ENCODE peak calls at places on chromosomes 1 and 21, in nine cellular contexts. One of them, this sample, is unnamed.

GRCh38 chr1:1067284-1068076 is 6.6 kb downstream of the RNF223 start:
- DNase-seq in GM19239: no peak
- DNase-seq in left ventricle myocardium inferior: no peak
- DNase-seq in stimulated activated CD8-positive, alpha-beta memory T cell treated with anti-CD3 and anti-CD28 coated beads, Interleukin-4, amount 100 ng/mL, for 1 hour: no peak
- DNase-seq in CD8-positive, alpha-beta memory T cell: no peak
- DNase-seq in EL: no peak
- DNase-seq in pulmonary artery endothelial cell: no peak
- DNase-seq in choroid plexus epithelial cell: no peak
- DNase-seq in HCT116: no peak
- DNase-seq in this sample: no peak

GRCh38 chr1:47587891-47588582 is 150.2 kb downstream of the FOXD2 start:
- DNase-seq in HCT116: no peak
- DNase-seq in EL: no peak
- DNase-seq in choroid plexus epithelial cell: peak; percentile 30
- DNase-seq in CD8-positive, alpha-beta memory T cell: no peak
- DNase-seq in pulmonary artery endothelial cell: no peak
- DNase-seq in GM19239: no peak
- DNase-seq in left ventricle myocardium inferior: no peak
- DNase-seq in stimulated activated CD8-positive, alpha-beta memory T cell treated with anti-CD3 and anti-CD28 coated beads, Interleukin-4, amount 100 ng/mL, for 1 hour: no peak
- DNase-seq in this sample: no peak

GRCh38 chr1:173195596-173196088 is 11.5 kb downstream of the TNFSF4 start:
- DNase-seq in pulmonary artery endothelial cell: no peak
- DNase-seq in CD8-positive, alpha-beta memory T cell: peak; percentile 61
- DNase-seq in EL: no peak
- DNase-seq in GM19239: no peak
- DNase-seq in choroid plexus epithelial cell: no peak
- DNase-seq in stimulated activated CD8-positive, alpha-beta memory T cell treated with anti-CD3 and anti-CD28 coated beads, Interleukin-4, amount 100 ng/mL, for 1 hour: no peak
- DNase-seq in HCT116: no peak
- DNase-seq in left ventricle myocardium inferior: no peak
- DNase-seq in this sample: no peak

GRCh38 chr1:151864411-151864810 is 10.9 kb upstream of the THEM5 start:
- DNase-seq in stimulated activated CD8-positive, alpha-beta memory T cell treated with anti-CD3 and anti-CD28 coated beads, Interleukin-4, amount 100 ng/mL, for 1 hour: no peak
- DNase-seq in GM19239: no peak
- DNase-seq in left ventricle myocardium inferior: no peak
- DNase-seq in HCT116: no peak
- DNase-seq in EL: no peak
- DNase-seq in pulmonary artery endothelial cell: no peak
- DNase-seq in choroid plexus epithelial cell: no peak
- DNase-seq in CD8-positive, alpha-beta memory T cell: no peak
- DNase-seq in this sample: no peak

GRCh38 chr1:84163123-84164038 is 19.3 kb downstream of the PRKACB start:
- DNase-seq in pulmonary artery endothelial cell: no peak
- DNase-seq in stimulated activated CD8-positive, alpha-beta memory T cell treated with anti-CD3 and anti-CD28 coated beads, Interleukin-4, amount 100 ng/mL, for 1 hour: no peak
- DNase-seq in left ventricle myocardium inferior: no peak
- DNase-seq in CD8-positive, alpha-beta memory T cell: no peak
- DNase-seq in HCT116: no peak
- DNase-seq in choroid plexus epithelial cell: no peak
- DNase-seq in EL: no peak
- DNase-seq in GM19239: no peak
- DNase-seq in this sample: peak; percentile 16

GRCh38 chr1:223244366-223245103 is 101.5 kb upstream of the TLR5 start:
- DNase-seq in GM19239: no peak
- DNase-seq in CD8-positive, alpha-beta memory T cell: no peak
- DNase-seq in HCT116: no peak
- DNase-seq in stimulated activated CD8-positive, alpha-beta memory T cell treated with anti-CD3 and anti-CD28 coated beads, Interleukin-4, amount 100 ng/mL, for 1 hour: no peak
- DNase-seq in EL: peak; percentile 17
- DNase-seq in choroid plexus epithelial cell: peak; percentile 32
- DNase-seq in left ventricle myocardium inferior: no peak
- DNase-seq in pulmonary artery endothelial cell: no peak
- DNase-seq in this sample: peak; percentile 19

GRCh38 chr1:192809286-192810252 is 730 bp downstream of the RGS2 start:
- DNase-seq in EL: peak; percentile 56
- DNase-seq in stimulated activated CD8-positive, alpha-beta memory T cell treated with anti-CD3 and anti-CD28 coated beads, Interleukin-4, amount 100 ng/mL, for 1 hour: peak; percentile 12
- DNase-seq in choroid plexus epithelial cell: peak; percentile 71
- DNase-seq in HCT116: no peak
- DNase-seq in GM19239: no peak
- DNase-seq in pulmonary artery endothelial cell: no peak
- DNase-seq in CD8-positive, alpha-beta memory T cell: peak; percentile 82
- DNase-seq in left ventricle myocardium inferior: peak; percentile 25
- DNase-seq in this sample: peak; percentile 62

GRCh38 chr1:42529724-42530161 is 66.7 kb downstream of the CCDC30 start:
- DNase-seq in left ventricle myocardium inferior: no peak
- DNase-seq in choroid plexus epithelial cell: peak; percentile 40
- DNase-seq in CD8-positive, alpha-beta memory T cell: no peak
- DNase-seq in EL: peak; percentile 81
- DNase-seq in stimulated activated CD8-positive, alpha-beta memory T cell treated with anti-CD3 and anti-CD28 coated beads, Interleukin-4, amount 100 ng/mL, for 1 hour: no peak
- DNase-seq in pulmonary artery endothelial cell: peak; percentile 7
- DNase-seq in HCT116: no peak
- DNase-seq in GM19239: no peak
- DNase-seq in this sample: peak; percentile 82

GRCh38 chr1:2382621-2383361 is 8.6 kb downstream of the MORN1 start:
- DNase-seq in EL: peak; percentile 30
- DNase-seq in left ventricle myocardium inferior: no peak
- DNase-seq in HCT116: peak; percentile 26
- DNase-seq in GM19239: peak; percentile 67
- DNase-seq in stimulated activated CD8-positive, alpha-beta memory T cell treated with anti-CD3 and anti-CD28 coated beads, Interleukin-4, amount 100 ng/mL, for 1 hour: no peak
- DNase-seq in CD8-positive, alpha-beta memory T cell: peak; percentile 50
- DNase-seq in pulmonary artery endothelial cell: no peak
- DNase-seq in choroid plexus epithelial cell: peak; percentile 56
- DNase-seq in this sample: peak; percentile 44

GRCh38 chr1:59733443-59734141 is 81.2 kb upstream of the HOOK1 start:
- DNase-seq in EL: no peak
- DNase-seq in choroid plexus epithelial cell: peak; percentile 67
- DNase-seq in HCT116: no peak
- DNase-seq in pulmonary artery endothelial cell: no peak
- DNase-seq in left ventricle myocardium inferior: no peak
- DNase-seq in GM19239: no peak
- DNase-seq in CD8-positive, alpha-beta memory T cell: no peak
- DNase-seq in stimulated activated CD8-positive, alpha-beta memory T cell treated with anti-CD3 and anti-CD28 coated beads, Interleukin-4, amount 100 ng/mL, for 1 hour: no peak
- DNase-seq in this sample: peak; percentile 20

GRCh38 chr1:44237721-44238457 is 24.6 kb downstream of the DMAP1 start:
- DNase-seq in EL: peak; percentile 84
- DNase-seq in pulmonary artery endothelial cell: no peak
- DNase-seq in HCT116: peak; percentile 50
- DNase-seq in stimulated activated CD8-positive, alpha-beta memory T cell treated with anti-CD3 and anti-CD28 coated beads, Interleukin-4, amount 100 ng/mL, for 1 hour: no peak
- DNase-seq in GM19239: peak; percentile 74
- DNase-seq in choroid plexus epithelial cell: peak; percentile 39
- DNase-seq in CD8-positive, alpha-beta memory T cell: no peak
- DNase-seq in left ventricle myocardium inferior: no peak
- DNase-seq in this sample: peak; percentile 26

GRCh38 chr21:38756746-38757145 is 49.0 kb upstream of the ETS2 start:
- DNase-seq in left ventricle myocardium inferior: no peak
- DNase-seq in CD8-positive, alpha-beta memory T cell: no peak
- DNase-seq in EL: peak; percentile 91
- DNase-seq in choroid plexus epithelial cell: peak; percentile 91
- DNase-seq in GM19239: no peak
- DNase-seq in stimulated activated CD8-positive, alpha-beta memory T cell treated with anti-CD3 and anti-CD28 coated beads, Interleukin-4, amount 100 ng/mL, for 1 hour: no peak
- DNase-seq in HCT116: no peak
- DNase-seq in pulmonary artery endothelial cell: no peak
- DNase-seq in this sample: peak; percentile 79

GRCh38 chr1:24418898-24419628 is 3.5 kb downstream of the NIPAL3 start:
- DNase-seq in pulmonary artery endothelial cell: no peak
- DNase-seq in left ventricle myocardium inferior: no peak
- DNase-seq in HCT116: no peak
- DNase-seq in stimulated activated CD8-positive, alpha-beta memory T cell treated with anti-CD3 and anti-CD28 coated beads, Interleukin-4, amount 100 ng/mL, for 1 hour: no peak
- DNase-seq in choroid plexus epithelial cell: peak; percentile 32
- DNase-seq in CD8-positive, alpha-beta memory T cell: no peak
- DNase-seq in EL: peak; percentile 13
- DNase-seq in GM19239: no peak
- DNase-seq in this sample: peak; percentile 80

GRCh38 chr21:44958471-44959191 is 18.8 kb downstream of the SLX9 start:
- DNase-seq in choroid plexus epithelial cell: peak; percentile 96
- DNase-seq in GM19239: no peak
- DNase-seq in HCT116: no peak
- DNase-seq in EL: peak; percentile 48
- DNase-seq in CD8-positive, alpha-beta memory T cell: no peak
- DNase-seq in left ventricle myocardium inferior: peak; percentile 85
- DNase-seq in pulmonary artery endothelial cell: peak; percentile 75
- DNase-seq in stimulated activated CD8-positive, alpha-beta memory T cell treated with anti-CD3 and anti-CD28 coated beads, Interleukin-4, amount 100 ng/mL, for 1 hour: no peak
- DNase-seq in this sample: peak; percentile 97

GRCh38 chr1:184214128-184214527 is 162.6 kb downstream of the TSEN15 start:
- DNase-seq in pulmonary artery endothelial cell: no peak
- DNase-seq in GM19239: no peak
- DNase-seq in choroid plexus epithelial cell: no peak
- DNase-seq in stimulated activated CD8-positive, alpha-beta memory T cell treated with anti-CD3 and anti-CD28 coated beads, Interleukin-4, amount 100 ng/mL, for 1 hour: no peak
- DNase-seq in HCT116: no peak
- DNase-seq in CD8-positive, alpha-beta memory T cell: no peak
- DNase-seq in EL: no peak
- DNase-seq in left ventricle myocardium inferior: no peak
- DNase-seq in this sample: no peak

GRCh38 chr1:218345673-218346390 is 696 bp downstream of the TGFB2 start:
- DNase-seq in stimulated activated CD8-positive, alpha-beta memory T cell treated with anti-CD3 and anti-CD28 coated beads, Interleukin-4, amount 100 ng/mL, for 1 hour: no peak
- DNase-seq in EL: peak; percentile 75
- DNase-seq in choroid plexus epithelial cell: peak; percentile 87
- DNase-seq in left ventricle myocardium inferior: peak; percentile 67
- DNase-seq in CD8-positive, alpha-beta memory T cell: peak; percentile 56
- DNase-seq in GM19239: no peak
- DNase-seq in pulmonary artery endothelial cell: no peak
- DNase-seq in HCT116: no peak
- DNase-seq in this sample: peak; percentile 83

GRCh38 chr21:42171091-42172053 is 47.6 kb upstream of the ABCG1 start:
- DNase-seq in choroid plexus epithelial cell: no peak
- DNase-seq in GM19239: no peak
- DNase-seq in pulmonary artery endothelial cell: no peak
- DNase-seq in HCT116: peak; percentile 68
- DNase-seq in CD8-positive, alpha-beta memory T cell: no peak
- DNase-seq in EL: no peak
- DNase-seq in stimulated activated CD8-positive, alpha-beta memory T cell treated with anti-CD3 and anti-CD28 coated beads, Interleukin-4, amount 100 ng/mL, for 1 hour: no peak
- DNase-seq in left ventricle myocardium inferior: peak; percentile 55
- DNase-seq in this sample: no peak

GRCh38 chr1:169725930-169726329 is 7.9 kb downstream of the SELE start:
- DNase-seq in stimulated activated CD8-positive, alpha-beta memory T cell treated with anti-CD3 and anti-CD28 coated beads, Interleukin-4, amount 100 ng/mL, for 1 hour: no peak
- DNase-seq in pulmonary artery endothelial cell: no peak
- DNase-seq in CD8-positive, alpha-beta memory T cell: no peak
- DNase-seq in choroid plexus epithelial cell: no peak
- DNase-seq in EL: no peak
- DNase-seq in HCT116: no peak
- DNase-seq in left ventricle myocardium inferior: no peak
- DNase-seq in GM19239: no peak
- DNase-seq in this sample: no peak

GRCh38 chr1:205298191-205298994 is 23.2 kb downstream of the NUAK2 start:
- DNase-seq in HCT116: peak; percentile 89
- DNase-seq in GM19239: no peak
- DNase-seq in pulmonary artery endothelial cell: no peak
- DNase-seq in EL: peak; percentile 99
- DNase-seq in choroid plexus epithelial cell: peak; percentile 95
- DNase-seq in stimulated activated CD8-positive, alpha-beta memory T cell treated with anti-CD3 and anti-CD28 coated beads, Interleukin-4, amount 100 ng/mL, for 1 hour: no peak
- DNase-seq in left ventricle myocardium inferior: no peak
- DNase-seq in CD8-positive, alpha-beta memory T cell: no peak
- DNase-seq in this sample: peak; percentile 97

GRCh38 chr1:233336554-233337442 is 9.3 kb downstream of the MAP3K21 start:
- DNase-seq in left ventricle myocardium inferior: no peak
- DNase-seq in GM19239: no peak
- DNase-seq in stimulated activated CD8-positive, alpha-beta memory T cell treated with anti-CD3 and anti-CD28 coated beads, Interleukin-4, amount 100 ng/mL, for 1 hour: no peak
- DNase-seq in choroid plexus epithelial cell: no peak
- DNase-seq in EL: no peak
- DNase-seq in HCT116: no peak
- DNase-seq in pulmonary artery endothelial cell: no peak
- DNase-seq in CD8-positive, alpha-beta memory T cell: no peak
- DNase-seq in this sample: no peak